ENCODE peak calls at places on chromosomes 6 and 20, in four cellular contexts. N is stimulated activated CD4-positive, alpha-beta T cell treated with anti-CD3 and anti-CD28 coated beads, TNF-alpha, amount 100 ng/mL, for 1 hour; P is bronchial epithelial cell; J is progenitor cell of endocrine pancreas. S is an unnamed sample.

GRCh38 chr20:1280421-1281102 is 14.5 kb downstream of the SNPH start:
- DNase-seq in N (no peak), P (no peak), J (no peak), S (no peak)

GRCh38 chr20:57049298-57049697 is 217.1 kb downstream of the BMP7 start:
- DNase-seq in N (no peak), P (no peak), J (no peak), S (no peak)

GRCh38 chr20:5331340-5331739 is 14.6 kb upstream of the PROKR2 start:
- DNase-seq in N (no peak), P (no peak), J (no peak), S (no peak)

GRCh38 chr6:151940307-151940706 is 132.8 kb downstream of the ESR1 start:
- DNase-seq in N (no peak), P (peak), J (no peak), S (no peak)

GRCh38 chr20:48776306-48776705 is 51.5 kb downstream of the PREX1 start:
- DNase-seq in N (no peak), P (no peak), J (no peak), S (no peak)

GRCh38 chr20:543369-544152 is at the start of gene CSNK2A1:
- DNase-seq in N (peak), P (peak), J (peak), S (peak)

GRCh38 chr6:149201068-149201655 is 116.3 kb upstream of the TAB2 start:
- DNase-seq in N (no peak), P (no peak), J (no peak), S (no peak)

GRCh38 chr6:83153958-83154357 is 39.1 kb downstream of the PGM3 start:
- DNase-seq in N (no peak), P (no peak), J (no peak), S (no peak)

GRCh38 chr20:63400486-63401210 is 39.5 kb upstream of the CHRNA4 start:
- DNase-seq in N (no peak), P (no peak), J (no peak), S (no peak)

GRCh38 chr20:49318430-49319203 is 40.8 kb upstream of the ZNFX1 start:
- DNase-seq in N (no peak), P (no peak), J (peak), S (no peak)

GRCh38 chr6:68771426-68771825 is 136.3 kb downstream of the ADGRB3 start:
- DNase-seq in N (no peak), P (no peak), J (no peak), S (no peak)

GRCh38 chr6:117267766-117268534 is 2.6 kb downstream of the VGLL2 start:
- DNase-seq in N (no peak), P (no peak), J (no peak), S (no peak)

GRCh38 chr6:110490110-110490509 is 13.7 kb upstream of the SLC22A16 start:
- DNase-seq in N (no peak), P (no peak), J (no peak), S (no peak)

GRCh38 chr6:137571854-137572253 is 77.7 kb upstream of the OLIG3 start:
- DNase-seq in N (peak), P (peak), J (no peak), S (peak)